ENCODE peak calls at places on chromosome 13, in ten cellular contexts. S, B, T, P, L, I, N, R, J and V are unnamed samples.

GRCh38 chr13:89066868-89067466 is 1395.8 kb downstream of the SLITRK5 start:
- DNase-seq in T (peak; percentile 30), N (peak; percentile 26), P (peak; percentile 17), B (peak; percentile 0), S (no peak), R (peak; percentile 12), J (peak; percentile 2), I (peak; percentile 65), L (peak; percentile 56), V (peak; percentile 79)

GRCh38 chr13:50650936-50651638 is 192.4 kb downstream of the DLEU7 start:
- DNase-seq in N (no peak), S (no peak), T (no peak), J (no peak), B (no peak), L (no peak), R (no peak), I (no peak), P (peak; percentile 45), V (no peak)

GRCh38 chr13:48412881-48413351 is at the start of gene LPAR6:
- DNase-seq in P (peak; percentile 30), S (no peak), T (peak; percentile 77), R (no peak), L (peak; percentile 14), J (peak; percentile 23), N (no peak), B (no peak), I (peak; percentile 79), V (no peak)

GRCh38 chr13:51557423-51557822 is 26.8 kb upstream of the WDFY2 start:
- DNase-seq in P (no peak), B (no peak), J (no peak), N (no peak), L (no peak), T (no peak), I (peak; percentile 57), S (no peak), R (no peak), V (no peak)

GRCh38 chr13:24272452-24273161 is 36.8 kb upstream of the C1QTNF9 start:
- DNase-seq in J (no peak), P (no peak), R (no peak), S (no peak), L (no peak), B (no peak), T (no peak), N (no peak), I (peak; percentile 54), V (no peak)

GRCh38 chr13:28322256-28322895 is 172.6 kb downstream of the FLT1 start:
- DNase-seq in J (no peak), T (no peak), P (no peak), N (no peak), B (no peak), R (no peak), L (no peak), I (peak; percentile 79), S (no peak), V (no peak)

GRCh38 chr13:105918842-105919741 is 616.4 kb downstream of the EFNB2 start:
- DNase-seq in B (no peak), P (peak; percentile 65), I (peak; percentile 71), R (peak; percentile 80), T (peak; percentile 52), S (no peak), J (peak; percentile 84), N (no peak), L (no peak), V (peak; percentile 98)

GRCh38 chr13:108195146-108195545 is 20.2 kb downstream of the LIG4 start:
- DNase-seq in S (no peak), R (no peak), J (no peak), P (no peak), I (peak; percentile 21), T (no peak), L (no peak), B (no peak), N (no peak), V (peak; percentile 13)

GRCh38 chr13:28455580-28456194 is 39.2 kb downstream of the FLT1 start:
- DNase-seq in T (no peak), B (no peak), S (no peak), L (no peak), P (no peak), I (no peak), R (no peak), N (no peak), J (no peak), V (no peak)

GRCh38 chr13:83168575-83168974 is 713.7 kb downstream of the SLITRK1 start:
- DNase-seq in T (no peak), J (no peak), P (no peak), R (no peak), N (no peak), B (no peak), L (no peak), I (no peak), S (no peak), V (no peak)

GRCh38 chr13:50942630-50943311 is 33.2 kb downstream of the RNASEH2B start:
- DNase-seq in P (no peak), J (no peak), L (no peak), B (no peak), I (no peak), R (no peak), T (no peak), S (no peak), N (no peak), V (no peak)